ENCODE peak calls at places on chromosomes 7 and 10, in four cellular contexts. S is lower lobe of right lung, B is neuronal stem cell, C is transverse colon. D is an unnamed sample.

GRCh38 chr7:32221756-32222155 is 151.5 kb upstream of the PDE1C start:
- DNase-seq in S (no peak), B (no peak), C (no peak), D (no peak)

GRCh38 chr10:74825033-74825370 is 1.4 kb upstream of the KAT6B start:
- DNase-seq in B (peak; percentile 41), C (peak; percentile 54), S (peak; percentile 61), D (peak; percentile 93)

GRCh38 chr7:29039747-29040569 is 81.8 kb upstream of the TRIL start:
- DNase-seq in C (no peak), S (no peak), B (no peak), D (no peak)

GRCh38 chr7:36231406-36231805 is 78.4 kb downstream of the EEPD1 start:
- DNase-seq in S (no peak), B (no peak), C (no peak), D (no peak)

GRCh38 chr7:140928491-140929309 is 4.0 kb upstream of the BRAF start:
- DNase-seq in B (no peak), C (no peak), S (no peak), D (no peak)

GRCh38 chr7:150665882-150666281 is 19.6 kb upstream of the GIMAP2 start:
- DNase-seq in S (no peak), C (no peak), B (no peak), D (no peak)

GRCh38 chr10:57964371-57964770 is 303.3 kb downstream of the IPMK start:
- DNase-seq in B (no peak), C (no peak), S (no peak), D (no peak)

GRCh38 chr10:25694206-25694933 is 239.7 kb upstream of the MYO3A start:
- DNase-seq in S (no peak), B (no peak), C (no peak), D (no peak)

GRCh38 chr10:32054087-32054486 is 2.1 kb downstream of the KIF5B start:
- DNase-seq in C (peak; percentile 32), S (no peak), B (peak; percentile 11), D (no peak)

GRCh38 chr7:124120911-124121310 is 88.0 kb upstream of the TMEM229A start:
- DNase-seq in S (no peak), C (no peak), B (no peak), D (no peak)

GRCh38 chr7:111763221-111763791 is 201.0 kb upstream of the IMMP2L start:
- DNase-seq in C (no peak), S (no peak), B (peak; percentile 38), D (no peak)

GRCh38 chr7:46577394-46577793 is 656.3 kb upstream of the IGFBP3 start:
- DNase-seq in S (no peak), B (no peak), C (no peak), D (no peak)

GRCh38 chr10:76899490-76899889 is 738.1 kb downstream of the KCNMA1 start:
- DNase-seq in S (no peak), B (no peak), C (no peak), D (no peak)

GRCh38 chr10:122939819-122940543 is 14.0 kb downstream of the C10orf88 start:
- DNase-seq in S (no peak), B (no peak), C (no peak), D (no peak)

GRCh38 chr7:41224063-41224763 is 478.7 kb downstream of the INHBA start:
- DNase-seq in B (no peak), S (no peak), C (no peak), D (no peak)

GRCh38 chr7:45889367-45890067 is 1.2 kb downstream of the IGFBP1 start:
- DNase-seq in B (no peak), S (no peak), C (no peak), D (no peak)

GRCh38 chr10:30917790-30918189 is 113.9 kb downstream of the ZNF438 start:
- DNase-seq in S (no peak), C (no peak), B (no peak), D (no peak)

GRCh38 chr7:150317748-150318444 is 5.3 kb upstream of the LRRC61 start:
- DNase-seq in S (no peak), C (no peak), B (no peak), D (no peak)

GRCh38 chr7:44798649-44799275 is 2.3 kb downstream of the PPIA start:
- DNase-seq in S (no peak), B (no peak), C (no peak), D (no peak)

GRCh38 chr7:44799939-44800338 is 3.5 kb downstream of the PPIA start:
- DNase-seq in S (no peak), C (no peak), B (no peak), D (no peak)

GRCh38 chr7:44805950-44806349 is 9.5 kb downstream of the PPIA start:
- DNase-seq in S (no peak), B (no peak), C (no peak), D (no peak)

GRCh38 chr7:44801890-44802289 is 5.4 kb downstream of the PPIA start:
- DNase-seq in S (no peak), B (no peak), C (no peak), D (no peak)

GRCh38 chr7:44802418-44803025 is 6.0 kb downstream of the PPIA start:
- DNase-seq in S (no peak), B (no peak), C (no peak), D (no peak)
- H3K27ac ChIP-seq in S (no peak overlapping the region), B (no peak overlapping the region), C (no peak overlapping the region), D (no peak overlapping the region)

GRCh38 chr10:49613160-49613881 is 516 bp upstream of the CHAT start:
- DNase-seq in S (no peak), C (no peak), B (no peak), D (peak; percentile 45)
- H3K27me3 ChIP-seq in S (peaks cover 93% of the 10 kb centered on the region), C (peaks cover 92% of the 10 kb centered on the region), B (peaks cover 97% of the 10 kb centered on the region), D (peaks cover 2% of the 10 kb centered on the region)

GRCh38 chr10:43398939-43399871 is 9.8 kb downstream of the HNRNPF start:
- DNase-seq in B (no peak), C (no peak), S (no peak), D (no peak)

GRCh38 chr10:43402176-43402575 is 6.8 kb downstream of the HNRNPF start:
- DNase-seq in S (no peak), C (no peak), B (no peak), D (no peak)

GRCh38 chr10:43399911-43400310 is 9.1 kb downstream of the HNRNPF start:
- DNase-seq in C (no peak), S (no peak), B (no peak), D (no peak)

GRCh38 chr10:43402880-43403452 is 6.0 kb downstream of the HNRNPF start:
- DNase-seq in B (no peak), S (no peak), C (peak; percentile 51), D (no peak)

GRCh38 chr10:43401627-43402026 is 7.4 kb downstream of the HNRNPF start:
- DNase-seq in S (no peak), C (no peak), B (no peak), D (no peak)
- H3K4me1 ChIP-seq in S (peaks cover 94% of the 10 kb centered on the region), C (peaks cover 93% of the 10 kb centered on the region), B (peaks cover 12% of the 10 kb centered on the region), D (peaks cover 95% of the 10 kb centered on the region)

DNA sequence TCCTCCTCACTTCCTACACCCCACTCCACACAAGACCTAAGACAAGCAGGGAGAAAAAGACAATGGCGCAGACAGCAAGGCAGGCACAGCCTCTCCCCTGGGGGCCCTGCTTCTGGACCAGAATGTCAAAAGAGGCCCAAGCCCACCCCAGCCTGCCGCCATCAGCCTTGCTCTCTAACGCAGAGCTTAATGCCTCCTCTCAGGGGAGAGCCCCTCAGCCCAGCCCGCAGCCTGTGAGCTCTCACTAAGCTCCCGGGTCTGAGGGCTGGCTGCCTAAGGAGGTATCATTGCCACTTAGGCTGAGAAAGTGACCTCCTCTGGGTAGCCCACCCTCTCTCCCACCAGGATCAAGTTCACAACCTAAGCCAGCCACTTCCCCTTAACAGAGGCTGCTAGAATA is 16.7 kb downstream of the SLIT1 start:
- DNase-seq in B (no peak), C (no peak), S (no peak), D (peak; percentile 47)
- H3K27ac ChIP-seq in B (no peak overlapping the region), C (no peak overlapping the region), S (no peak overlapping the region), D (no peak overlapping the region)

GRCh38 chr10:82505009-82505408 is 630.0 kb downstream of the NRG3 start:
- DNase-seq in S (no peak), C (no peak), B (no peak), D (no peak)
- H3K27me3 ChIP-seq in S (no peaks in the 10 kb centered on the region), C (no peaks in the 10 kb centered on the region), B (no peaks in the 10 kb centered on the region), D (no peaks in the 10 kb centered on the region)

GRCh38 chr10:101968910-101969321 is 87.1 kb downstream of the ARMH3 start:
- DNase-seq in S (no peak), C (no peak), B (no peak), D (no peak)
- H3K4me1 ChIP-seq in S (peaks cover 35% of the 10 kb centered on the region), C (peaks cover 17% of the 10 kb centered on the region), B (peaks cover 4% of the 10 kb centered on the region), D (peaks cover 32% of the 10 kb centered on the region)

GRCh38 chr7:6384327-6384726 is 63.4 kb downstream of the DAGLB start:
- DNase-seq in S (no peak), B (no peak), C (no peak), D (peak; percentile 25)
- H3K27ac ChIP-seq in S (peak overlapping the region; percentile 74), B (peak overlapping the region; percentile 30), C (peak overlapping the region; percentile 86), D (no peak overlapping the region)

DNA sequence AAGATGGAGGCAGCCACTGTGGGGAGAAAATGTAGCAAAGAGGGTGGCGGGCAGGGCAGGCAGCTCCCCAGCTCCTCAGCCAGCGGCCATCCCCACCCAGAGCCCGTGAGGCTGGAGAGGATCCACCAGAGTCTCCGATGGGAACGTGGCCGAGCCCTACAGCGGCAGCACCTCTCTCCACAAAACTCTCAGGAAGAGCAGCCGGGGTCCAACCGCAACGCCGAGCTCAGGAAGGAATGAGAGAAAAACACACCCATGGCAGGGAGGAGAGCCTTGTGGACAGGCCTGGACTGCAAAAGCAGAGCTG is 54.0 kb upstream of the ADGRA1 start:
- DNase-seq in C (no peak), B (no peak), S (no peak), D (no peak)
- H3K27me3 ChIP-seq in C (peaks cover 25% of the 10 kb centered on the region), B (peaks cover 50% of the 10 kb centered on the region), S (peaks cover 6% of the 10 kb centered on the region), D (no peaks in the 10 kb centered on the region)

DNA sequence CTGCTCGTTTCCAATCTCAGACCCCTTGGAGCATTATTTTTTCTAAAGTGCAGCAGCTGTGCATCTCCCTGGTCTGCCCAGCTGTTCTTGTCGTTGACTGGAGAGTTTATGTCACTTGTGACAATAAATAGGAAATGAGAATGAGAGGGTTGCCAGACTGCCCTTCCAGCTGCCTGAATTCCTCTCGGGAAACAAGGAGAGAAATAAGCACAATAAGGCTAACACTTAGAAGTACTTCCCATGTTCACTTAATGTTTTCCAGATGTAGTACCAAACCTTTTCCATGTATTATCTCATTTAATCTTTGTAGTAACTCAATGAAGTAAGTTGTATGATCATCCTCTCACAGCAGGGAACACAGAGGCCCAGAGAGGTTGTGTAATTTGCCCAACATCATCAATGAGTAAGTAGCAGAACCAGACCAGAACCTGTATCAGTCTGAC is 19.9 kb downstream of the UBTD1 start:
- DNase-seq in B (no peak), C (no peak), S (no peak), D (no peak)
- H3K4me1 ChIP-seq in B (peaks cover 29% of the 10 kb centered on the region), C (peaks cover 9% of the 10 kb centered on the region), S (peaks cover 74% of the 10 kb centered on the region), D (peaks cover 19% of the 10 kb centered on the region)